ENCODE peak calls at places on chromosome 19, in four cellular contexts. E is naive thymus-derived CD4-positive, alpha-beta T cell; A is tibial artery; G is cardiac fibroblast. K is an unnamed sample.

GRCh38 chr19:2385053-2385721 is 25.1 kb downstream of the TMPRSS9 start:
- DNase-seq in G (peak), A (no peak), E (no peak), K (no peak)

GRCh38 chr19:43699506-43700367 is 16.1 kb upstream of the IRGC start:
- DNase-seq in G (peak), E (no peak), A (no peak), K (peak)

GRCh38 chr19:42092350-42092749 is 16.4 kb downstream of the ZNF574 start:
- DNase-seq in A (no peak), E (no peak), G (peak), K (no peak)

GRCh38 chr19:15759962-15760565 is 22.3 kb downstream of the OR10H3 start:
- DNase-seq in G (no peak), A (no peak), E (no peak), K (no peak)

GRCh38 chr19:19452241-19453128 is 47.0 kb downstream of the GATAD2A start:
- DNase-seq in A (no peak), E (no peak), G (no peak), K (no peak)

GRCh38 chr19:3699741-3700241 is 477 bp downstream of the PIP5K1C start:
- DNase-seq in E (no peak), G (no peak), A (no peak), K (peak)

GRCh38 chr19:10888421-10888866 is 17.1 kb downstream of the CARM1 start:
- DNase-seq in E (no peak), A (no peak), G (no peak), K (no peak)

GRCh38 chr19:2517881-2518601 is 42.1 kb downstream of the GADD45B start:
- DNase-seq in E (no peak), A (no peak), G (no peak), K (no peak)

GRCh38 chr19:2469102-2469914 is 6.6 kb upstream of the GADD45B start:
- DNase-seq in E (no peak), G (peak), A (no peak), K (no peak)

GRCh38 chr19:48553676-48554384 is 1.9 kb downstream of the SULT2B1 start:
- DNase-seq in G (peak), A (peak), E (no peak), K (no peak)

GRCh38 chr19:38190061-38190460 is 34.0 kb downstream of the DPF1 start:
- DNase-seq in E (no peak), A (no peak), G (no peak), K (no peak)

GRCh38 chr19:45114116-45114515 is 21.1 kb downstream of the PPP1R37 start:
- DNase-seq in G (no peak), E (no peak), A (no peak), K (no peak)

GRCh38 chr19:39247701-39248664 is 673 bp downstream of the IFNL4 start:
- DNase-seq in A (no peak), E (no peak), G (no peak), K (no peak)

GRCh38 chr19:41969196-41969595 is 10.1 kb upstream of the RABAC1 start:
- DNase-seq in G (no peak), A (no peak), E (no peak), K (no peak)

GRCh38 chr19:33437351-33438015 is 64.0 kb downstream of the CEBPG start:
- DNase-seq in A (no peak), E (no peak), G (no peak), K (no peak)

GRCh38 chr19:31266196-31266595 is 83.0 kb downstream of the TSHZ3 start:
- DNase-seq in G (no peak), A (no peak), E (no peak), K (no peak)

GRCh38 chr19:18817574-18817973 is 14.2 kb upstream of the UPF1 start:
- DNase-seq in G (no peak), A (no peak), E (no peak), K (no peak)

GRCh38 chr19:13849991-13850909 is 26.7 kb upstream of the NANOS3 start:
- DNase-seq in E (no peak), G (peak), A (peak), K (peak)

GRCh38 chr19:10963865-10964264 is 3.0 kb downstream of the SMARCA4 start:
- DNase-seq in E (no peak), A (no peak), G (no peak), K (no peak)

GRCh38 chr19:50392759-50393158 is 8.6 kb downstream of the POLD1 start:
- DNase-seq in A (no peak), E (no peak), G (no peak), K (no peak)

GRCh38 chr19:19134687-19135158 is 3.6 kb downstream of the TMEM161A start:
- DNase-seq in E (peak), A (no peak), G (no peak), K (peak)

GRCh38 chr19:50478901-50479715 is 2.5 kb upstream of the GARIN5A start:
- DNase-seq in A (no peak), G (peak), E (no peak), K (no peak)

GRCh38 chr19:49858591-49858985 is 7.6 kb downstream of the PTOV1 start:
- DNase-seq in E (no peak), A (no peak), G (no peak), K (no peak)

GRCh38 chr19:32870154-32870573 is 597 bp upstream of the SLC7A9 start:
- DNase-seq in A (no peak), G (no peak), E (no peak), K (no peak)

GRCh38 chr19:29784598-29785223 is 27.1 kb upstream of the CCNE1 start:
- DNase-seq in G (no peak), E (no peak), A (no peak), K (no peak)

GRCh38 chr19:41324921-41325639 is 15.1 kb downstream of the CCDC97 start:
- DNase-seq in A (peak), G (peak), E (no peak), K (peak)

GRCh38 chr19:21117041-21117907 is 24.6 kb upstream of the ZNF431 start:
- DNase-seq in G (peak), A (no peak), E (no peak), K (no peak)

GRCh38 chr19:11699931-11700794 is 38.6 kb downstream of the ZNF823 start:
- DNase-seq in A (no peak), G (peak), E (no peak), K (no peak)

GRCh38 chr19:18434411-18435184 is 3.3 kb downstream of the ISYNA1 start:
- DNase-seq in E (no peak), G (no peak), A (no peak), K (no peak)

GRCh38 chr19:13090511-13091231 is 12.0 kb downstream of the LYL1 start:
- DNase-seq in G (no peak), A (no peak), E (no peak), K (no peak)

GRCh38 chr19:45778010-45778671 is 4.1 kb downstream of the DMPK start:
- DNase-seq in A (no peak), G (no peak), E (no peak), K (no peak)

GRCh38 chr19:49361438-49362047 is 673 bp downstream of the TEAD2 start:
- DNase-seq in E (no peak), A (peak), G (peak), K (peak)

GRCh38 chr19:15495151-15495550 is 13.2 kb upstream of the CYP4F22 start:
- DNase-seq in A (no peak), G (no peak), E (no peak), K (no peak)

GRCh38 chr19:13132471-13133166 is 14.6 kb downstream of the NACC1 start:
- DNase-seq in G (peak), A (no peak), E (no peak), K (no peak)

GRCh38 chr19:13441810-13442512 is 64.3 kb downstream of the CACNA1A start:
- DNase-seq in E (peak), G (peak), A (no peak), K (no peak)

GRCh38 chr19:22600690-22601648 is 33.2 kb upstream of the ZNF492 start:
- DNase-seq in A (no peak), E (no peak), G (no peak), K (no peak)

GRCh38 chr19:4713384-4713951 is 10.2 kb downstream of the DPP9 start:
- DNase-seq in G (peak), E (no peak), A (peak), K (peak)

GRCh38 chr19:33438016-33438671 is 64.6 kb downstream of the CEBPG start:
- DNase-seq in A (no peak), G (no peak), E (no peak), K (peak)

GRCh38 chr19:29528350-29528945 is 2.7 kb downstream of the VSTM2B start:
- DNase-seq in G (peak), A (peak), E (no peak), K (peak)

DNA sequence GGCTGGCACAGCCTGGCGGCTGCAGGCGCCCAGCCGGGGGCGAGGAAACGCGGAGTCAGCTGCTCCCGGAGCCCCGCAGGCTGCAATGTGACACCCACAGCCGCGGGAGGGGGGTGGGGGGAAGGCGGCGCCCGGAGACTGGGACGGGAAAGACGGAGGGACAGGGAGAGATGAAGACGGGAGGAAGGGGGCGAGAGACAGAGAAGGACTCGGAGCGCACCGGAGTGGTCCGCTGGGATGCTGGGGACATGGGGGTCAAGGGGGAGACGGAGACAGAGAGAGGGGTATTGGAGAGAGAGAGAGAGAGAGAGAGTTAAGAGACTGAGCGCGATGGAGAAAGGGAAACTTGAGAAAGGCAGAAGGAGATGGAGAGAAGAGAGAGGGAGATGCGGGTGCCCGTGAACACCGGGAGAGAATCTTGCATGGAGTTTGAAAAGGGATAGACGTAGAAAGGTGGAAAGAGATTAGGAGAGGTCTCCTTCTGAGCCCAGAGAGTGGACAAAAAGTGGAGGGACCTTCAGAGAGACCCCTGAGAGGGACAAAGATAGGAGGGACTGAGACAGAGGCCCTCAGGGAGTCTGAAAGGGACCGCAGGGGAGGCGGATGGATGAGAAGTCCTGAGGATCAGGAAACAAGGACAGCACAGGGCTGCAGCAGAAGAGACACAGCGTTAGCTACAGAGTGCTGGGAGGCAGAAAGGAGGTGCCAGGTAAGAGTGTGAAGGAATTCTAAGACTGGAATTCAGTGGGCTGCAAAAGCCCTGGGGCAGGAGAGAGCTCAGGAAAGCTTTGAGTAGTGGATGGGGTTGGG is 1.0 kb downstream of the SCN1B start:
- DNase-seq in E (no peak), A (peak), G (peak), K (no peak)
- H3K4me3 ChIP-seq in E (no peak), A (peak), G (peak), K (peak)

GRCh38 chr19:8639821-8640401 is 9.5 kb downstream of the NFILZ start:
- DNase-seq in A (no peak), G (no peak), E (no peak), K (no peak)

GRCh38 chr19:8643860-8644653 is 13.6 kb downstream of the NFILZ start:
- DNase-seq in E (no peak), A (no peak), G (no peak), K (no peak)

GRCh38 chr19:8640402-8641004 is 10.1 kb downstream of the NFILZ start:
- DNase-seq in G (peak), A (peak), E (no peak), K (peak)

GRCh38 chr19:8641908-8642547 is 11.6 kb downstream of the NFILZ start:
- DNase-seq in G (peak), E (peak), A (no peak), K (no peak)

DNA sequence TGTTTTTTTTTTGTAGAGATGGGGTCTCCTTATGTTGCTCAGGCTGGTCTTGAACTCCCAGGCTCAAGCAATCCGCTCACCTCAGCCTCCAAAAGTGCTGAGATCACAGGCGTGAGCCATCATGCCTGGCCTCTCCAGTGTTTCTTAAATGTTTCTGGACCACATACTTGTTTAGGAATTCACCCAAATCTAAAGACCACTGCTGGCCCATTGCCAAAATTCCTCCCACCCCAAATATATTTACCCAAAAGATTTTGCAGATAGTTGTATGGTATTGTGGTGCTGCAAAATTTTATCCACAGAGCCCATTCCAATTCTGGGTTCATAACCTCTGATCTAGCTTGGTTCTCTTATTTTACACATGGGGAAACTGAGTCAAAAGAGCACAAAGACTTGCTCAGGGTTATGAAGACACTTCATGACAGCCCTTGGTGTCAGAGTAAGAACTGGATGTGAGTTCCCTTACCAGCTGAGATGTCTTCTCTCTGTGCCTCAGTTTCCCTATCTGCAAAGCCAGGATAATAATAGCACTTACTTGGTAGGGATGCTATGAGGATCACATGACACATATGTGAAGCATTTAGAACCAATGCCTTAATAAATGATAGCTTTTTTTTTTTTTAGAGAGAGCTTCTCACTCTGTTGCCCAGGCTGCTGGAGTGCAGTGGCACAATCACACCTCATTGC is 10.9 kb downstream of the NFILZ start:
- DNase-seq in G (no peak), A (no peak), E (no peak), K (no peak)
- H3K4me3 ChIP-seq in G (no peak), A (no peak), E (no peak), K (no peak)

DNA sequence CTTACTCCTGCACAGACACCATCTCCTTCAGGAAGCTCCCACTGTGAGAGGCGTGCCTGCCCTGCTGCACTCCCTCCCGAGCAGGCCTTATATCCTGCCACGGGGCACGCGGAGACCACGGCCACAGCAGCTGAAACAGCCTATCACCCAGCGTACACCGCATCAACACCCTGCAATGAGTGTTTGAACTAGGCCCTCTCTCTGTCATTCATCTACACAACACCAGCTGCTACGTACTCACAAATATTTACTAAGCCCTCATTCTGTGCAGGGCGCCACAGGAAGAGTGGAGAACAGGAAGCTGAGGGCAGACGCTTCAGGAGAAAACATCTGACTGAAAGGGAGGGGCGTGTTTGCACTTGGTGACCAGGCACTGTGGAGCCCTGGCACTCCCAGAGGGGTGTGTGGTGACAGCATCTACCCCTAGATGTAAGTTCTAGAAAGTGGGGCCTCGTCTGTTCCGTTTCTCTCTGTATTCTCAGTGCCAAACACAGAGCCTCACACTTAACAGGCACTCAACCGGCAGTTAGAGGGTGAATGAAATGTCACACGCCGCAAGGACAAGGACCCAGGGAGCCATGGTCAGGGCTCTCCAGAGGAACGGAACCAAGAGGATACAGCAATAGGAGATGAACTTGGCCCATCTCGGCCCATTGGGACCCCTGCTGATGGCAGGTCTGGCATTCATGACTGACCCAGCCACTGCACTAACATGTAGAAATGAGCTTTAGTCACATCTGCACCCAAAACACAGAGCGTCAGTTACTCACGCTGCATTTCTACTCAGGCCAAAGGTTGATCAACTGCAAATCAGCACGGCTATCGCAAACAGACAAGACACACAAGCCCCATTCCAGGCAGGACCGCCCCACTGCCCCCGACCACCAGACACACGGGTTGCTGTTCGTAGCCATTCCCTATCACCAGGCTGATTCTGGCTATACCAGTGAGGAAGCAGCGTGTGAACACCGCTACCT is 15.7 kb downstream of the RANBP3 start:
- DNase-seq in E (peak), A (peak), G (peak), K (no peak)
- H3K4me3 ChIP-seq in E (peak), A (no peak), G (no peak), K (peak)

GRCh38 chr19:58213075-58213369 is 15.7 kb upstream of the ZNF544 start:
- DNase-seq in G (no peak), A (no peak), E (no peak), K (no peak)
- H3K4me3 ChIP-seq in G (no peak), A (no peak), E (peak), K (no peak)

GRCh38 chr19:55077106-55077505 is 1.4 kb downstream of the EPS8L1 start:
- DNase-seq in E (no peak), G (no peak), A (no peak), K (no peak)

GRCh38 chr19:55075366-55075998 is at the start of gene EPS8L1:
- DNase-seq in G (no peak), E (no peak), A (no peak), K (no peak)

GRCh38 chr19:55078996-55079395 is 3.3 kb downstream of the EPS8L1 start:
- DNase-seq in E (no peak), G (no peak), A (no peak), K (peak)

GRCh38 chr19:55079400-55080038 is 3.9 kb downstream of the EPS8L1 start:
- DNase-seq in E (no peak), G (no peak), A (no peak), K (no peak)

GRCh38 chr19:55076321-55076720 is 652 bp downstream of the EPS8L1 start:
- DNase-seq in A (no peak), G (no peak), E (no peak), K (no peak)
- H3K4me3 ChIP-seq in A (no peak), G (no peak), E (no peak), K (no peak)

GRCh38 chr19:46821512-46822359 is 28.9 kb downstream of the AP2S1 start:
- DNase-seq in A (no peak), E (peak), G (no peak), K (peak)
- H3K4me3 ChIP-seq in A (no peak), E (peak), G (no peak), K (no peak)

DNA sequence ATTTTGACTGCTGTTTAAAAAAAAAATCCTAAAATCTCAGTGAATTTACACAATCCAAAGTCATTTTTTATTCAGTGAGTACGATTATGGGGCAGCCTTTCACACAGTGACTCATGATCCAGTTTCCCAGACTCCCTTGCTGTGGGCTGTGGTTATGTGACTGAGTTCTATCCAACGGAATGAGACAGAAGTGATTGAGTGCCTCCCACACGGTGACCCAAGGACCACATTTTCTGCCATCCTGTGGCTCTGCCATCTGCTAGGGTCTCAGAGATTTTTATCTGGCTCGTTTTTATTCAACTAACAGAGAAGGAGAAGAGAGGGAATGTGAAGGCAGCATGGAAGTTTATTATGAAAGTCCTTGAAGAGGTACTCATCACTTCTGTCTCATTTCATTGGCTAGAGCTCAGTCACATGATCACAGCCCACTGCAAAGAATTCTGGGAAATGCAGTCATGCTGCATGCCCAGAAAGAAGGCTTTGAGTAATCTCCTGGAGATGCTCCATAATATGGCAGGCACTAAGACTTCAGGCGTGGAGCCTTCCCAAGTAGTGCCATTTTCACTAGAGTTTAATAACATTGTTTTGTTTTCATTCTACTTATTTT is 999.4 kb downstream of the UQCRFS1 start:
- DNase-seq in A (no peak), G (peak), E (no peak), K (no peak)
- H3K4me3 ChIP-seq in A (no peak), G (no peak), E (no peak), K (no peak)

GRCh38 chr19:811511-812048 is 10.2 kb downstream of the PLPPR3 start:
- DNase-seq in A (no peak), E (no peak), G (no peak), K (no peak)
- H3K4me3 ChIP-seq in A (no peak), E (no peak), G (no peak), K (no peak)